ENCODE peak calls at places on chromosomes 2 and 18, in ten cellular contexts. One of them, this sample, is unnamed.

GRCh38 chr18:51164327-51165290 is 32.9 kb downstream of the MEX3C start:
- DNase-seq in activated CD4-positive, alpha-beta T cell treated with anti-CD3 and anti-CD28 coated beads, Interleukin-2, amount 10 ng/mL, durations not matched to agents 7 days and 5 days: no peak
- DNase-seq in ovary: no peak
- DNase-seq in stimulated activated CD4-positive, alpha-beta T cell treated with anti-CD3 and anti-CD28 coated beads, Interleukin-15, amount 100 ng/mL, for 24 hours: no peak
- DNase-seq in stimulated activated CD8-positive, alpha-beta memory T cell treated with anti-CD3 and anti-CD28 coated beads, Interleukin-7, amount 100 ng/mL, for 1 hour: no peak
- DNase-seq in sciatic nerve: no peak
- DNase-seq in NCI-H460: no peak
- DNase-seq in T-helper 1 cell: no peak
- DNase-seq in heart left ventricle: no peak
- DNase-seq in activated CD8-positive, alpha-beta memory T cell treated with anti-CD3 and anti-CD28 coated beads, Interleukin-2, amount 10 ng/mL, durations not matched to agents 7 days and 5 days: no peak
- DNase-seq in this sample: no peak

GRCh38 chr2:43186679-43187374 is 39.6 kb downstream of the ZFP36L2 start:
- DNase-seq in T-helper 1 cell: no peak
- DNase-seq in NCI-H460: no peak
- DNase-seq in stimulated activated CD4-positive, alpha-beta T cell treated with anti-CD3 and anti-CD28 coated beads, Interleukin-15, amount 100 ng/mL, for 24 hours: no peak
- DNase-seq in sciatic nerve: no peak
- DNase-seq in activated CD4-positive, alpha-beta T cell treated with anti-CD3 and anti-CD28 coated beads, Interleukin-2, amount 10 ng/mL, durations not matched to agents 7 days and 5 days: no peak
- DNase-seq in heart left ventricle: no peak
- DNase-seq in activated CD8-positive, alpha-beta memory T cell treated with anti-CD3 and anti-CD28 coated beads, Interleukin-2, amount 10 ng/mL, durations not matched to agents 7 days and 5 days: no peak
- DNase-seq in ovary: no peak
- DNase-seq in stimulated activated CD8-positive, alpha-beta memory T cell treated with anti-CD3 and anti-CD28 coated beads, Interleukin-7, amount 100 ng/mL, for 1 hour: no peak
- DNase-seq in this sample: no peak

GRCh38 chr18:48264508-48264907 is 144.7 kb downstream of the ZBTB7C start:
- DNase-seq in NCI-H460: no peak
- DNase-seq in ovary: no peak
- DNase-seq in activated CD8-positive, alpha-beta memory T cell treated with anti-CD3 and anti-CD28 coated beads, Interleukin-2, amount 10 ng/mL, durations not matched to agents 7 days and 5 days: no peak
- DNase-seq in activated CD4-positive, alpha-beta T cell treated with anti-CD3 and anti-CD28 coated beads, Interleukin-2, amount 10 ng/mL, durations not matched to agents 7 days and 5 days: no peak
- DNase-seq in stimulated activated CD4-positive, alpha-beta T cell treated with anti-CD3 and anti-CD28 coated beads, Interleukin-15, amount 100 ng/mL, for 24 hours: no peak
- DNase-seq in T-helper 1 cell: no peak
- DNase-seq in stimulated activated CD8-positive, alpha-beta memory T cell treated with anti-CD3 and anti-CD28 coated beads, Interleukin-7, amount 100 ng/mL, for 1 hour: no peak
- DNase-seq in sciatic nerve: no peak
- DNase-seq in heart left ventricle: no peak
- DNase-seq in this sample: no peak

GRCh38 chr18:6546229-6546628 is 131.5 kb upstream of the L3MBTL4 start:
- DNase-seq in sciatic nerve: no peak
- DNase-seq in activated CD4-positive, alpha-beta T cell treated with anti-CD3 and anti-CD28 coated beads, Interleukin-2, amount 10 ng/mL, durations not matched to agents 7 days and 5 days: no peak
- DNase-seq in ovary: no peak
- DNase-seq in heart left ventricle: no peak
- DNase-seq in activated CD8-positive, alpha-beta memory T cell treated with anti-CD3 and anti-CD28 coated beads, Interleukin-2, amount 10 ng/mL, durations not matched to agents 7 days and 5 days: no peak
- DNase-seq in NCI-H460: no peak
- DNase-seq in T-helper 1 cell: no peak
- DNase-seq in stimulated activated CD4-positive, alpha-beta T cell treated with anti-CD3 and anti-CD28 coated beads, Interleukin-15, amount 100 ng/mL, for 24 hours: no peak
- DNase-seq in stimulated activated CD8-positive, alpha-beta memory T cell treated with anti-CD3 and anti-CD28 coated beads, Interleukin-7, amount 100 ng/mL, for 1 hour: no peak
- DNase-seq in this sample: no peak

GRCh38 chr2:46393352-46393820 is 86.0 kb upstream of the TMEM247 start:
- DNase-seq in activated CD4-positive, alpha-beta T cell treated with anti-CD3 and anti-CD28 coated beads, Interleukin-2, amount 10 ng/mL, durations not matched to agents 7 days and 5 days: no peak
- DNase-seq in stimulated activated CD8-positive, alpha-beta memory T cell treated with anti-CD3 and anti-CD28 coated beads, Interleukin-7, amount 100 ng/mL, for 1 hour: no peak
- DNase-seq in sciatic nerve: no peak
- DNase-seq in heart left ventricle: no peak
- DNase-seq in NCI-H460: no peak
- DNase-seq in activated CD8-positive, alpha-beta memory T cell treated with anti-CD3 and anti-CD28 coated beads, Interleukin-2, amount 10 ng/mL, durations not matched to agents 7 days and 5 days: no peak
- DNase-seq in ovary: no peak
- DNase-seq in stimulated activated CD4-positive, alpha-beta T cell treated with anti-CD3 and anti-CD28 coated beads, Interleukin-15, amount 100 ng/mL, for 24 hours: no peak
- DNase-seq in T-helper 1 cell: no peak
- DNase-seq in this sample: no peak

GRCh38 chr2:239626971-239627598 is 226.3 kb upstream of the HDAC4 start:
- DNase-seq in stimulated activated CD8-positive, alpha-beta memory T cell treated with anti-CD3 and anti-CD28 coated beads, Interleukin-7, amount 100 ng/mL, for 1 hour: no peak
- DNase-seq in activated CD4-positive, alpha-beta T cell treated with anti-CD3 and anti-CD28 coated beads, Interleukin-2, amount 10 ng/mL, durations not matched to agents 7 days and 5 days: no peak
- DNase-seq in T-helper 1 cell: no peak
- DNase-seq in sciatic nerve: no peak
- DNase-seq in activated CD8-positive, alpha-beta memory T cell treated with anti-CD3 and anti-CD28 coated beads, Interleukin-2, amount 10 ng/mL, durations not matched to agents 7 days and 5 days: no peak
- DNase-seq in heart left ventricle: no peak
- DNase-seq in stimulated activated CD4-positive, alpha-beta T cell treated with anti-CD3 and anti-CD28 coated beads, Interleukin-15, amount 100 ng/mL, for 24 hours: no peak
- DNase-seq in ovary: no peak
- DNase-seq in NCI-H460: no peak
- DNase-seq in this sample: no peak

GRCh38 chr2:240567137-240567871 is 980 bp upstream of the RNPEPL1 start:
- DNase-seq in stimulated activated CD8-positive, alpha-beta memory T cell treated with anti-CD3 and anti-CD28 coated beads, Interleukin-7, amount 100 ng/mL, for 1 hour: no peak
- DNase-seq in T-helper 1 cell: peak
- DNase-seq in heart left ventricle: peak
- DNase-seq in NCI-H460: no peak
- DNase-seq in sciatic nerve: peak
- DNase-seq in activated CD8-positive, alpha-beta memory T cell treated with anti-CD3 and anti-CD28 coated beads, Interleukin-2, amount 10 ng/mL, durations not matched to agents 7 days and 5 days: peak
- DNase-seq in stimulated activated CD4-positive, alpha-beta T cell treated with anti-CD3 and anti-CD28 coated beads, Interleukin-15, amount 100 ng/mL, for 24 hours: peak
- DNase-seq in ovary: peak
- DNase-seq in activated CD4-positive, alpha-beta T cell treated with anti-CD3 and anti-CD28 coated beads, Interleukin-2, amount 10 ng/mL, durations not matched to agents 7 days and 5 days: peak
- DNase-seq in this sample: no peak

GRCh38 chr2:44632931-44633689 is 271.4 kb downstream of the CAMKMT start:
- DNase-seq in heart left ventricle: no peak
- DNase-seq in activated CD8-positive, alpha-beta memory T cell treated with anti-CD3 and anti-CD28 coated beads, Interleukin-2, amount 10 ng/mL, durations not matched to agents 7 days and 5 days: no peak
- DNase-seq in stimulated activated CD4-positive, alpha-beta T cell treated with anti-CD3 and anti-CD28 coated beads, Interleukin-15, amount 100 ng/mL, for 24 hours: no peak
- DNase-seq in sciatic nerve: no peak
- DNase-seq in activated CD4-positive, alpha-beta T cell treated with anti-CD3 and anti-CD28 coated beads, Interleukin-2, amount 10 ng/mL, durations not matched to agents 7 days and 5 days: no peak
- DNase-seq in NCI-H460: no peak
- DNase-seq in stimulated activated CD8-positive, alpha-beta memory T cell treated with anti-CD3 and anti-CD28 coated beads, Interleukin-7, amount 100 ng/mL, for 1 hour: no peak
- DNase-seq in ovary: no peak
- DNase-seq in T-helper 1 cell: no peak
- DNase-seq in this sample: no peak

GRCh38 chr2:239561448-239562001 is 160.7 kb upstream of the HDAC4 start:
- DNase-seq in stimulated activated CD4-positive, alpha-beta T cell treated with anti-CD3 and anti-CD28 coated beads, Interleukin-15, amount 100 ng/mL, for 24 hours: no peak
- DNase-seq in T-helper 1 cell: no peak
- DNase-seq in activated CD8-positive, alpha-beta memory T cell treated with anti-CD3 and anti-CD28 coated beads, Interleukin-2, amount 10 ng/mL, durations not matched to agents 7 days and 5 days: no peak
- DNase-seq in sciatic nerve: peak
- DNase-seq in NCI-H460: no peak
- DNase-seq in stimulated activated CD8-positive, alpha-beta memory T cell treated with anti-CD3 and anti-CD28 coated beads, Interleukin-7, amount 100 ng/mL, for 1 hour: no peak
- DNase-seq in ovary: peak
- DNase-seq in heart left ventricle: no peak
- DNase-seq in activated CD4-positive, alpha-beta T cell treated with anti-CD3 and anti-CD28 coated beads, Interleukin-2, amount 10 ng/mL, durations not matched to agents 7 days and 5 days: no peak
- DNase-seq in this sample: no peak

GRCh38 chr2:208334230-208334629 is 68.2 kb downstream of the PIKFYVE start:
- DNase-seq in activated CD8-positive, alpha-beta memory T cell treated with anti-CD3 and anti-CD28 coated beads, Interleukin-2, amount 10 ng/mL, durations not matched to agents 7 days and 5 days: no peak
- DNase-seq in T-helper 1 cell: no peak
- DNase-seq in heart left ventricle: no peak
- DNase-seq in ovary: no peak
- DNase-seq in stimulated activated CD4-positive, alpha-beta T cell treated with anti-CD3 and anti-CD28 coated beads, Interleukin-15, amount 100 ng/mL, for 24 hours: no peak
- DNase-seq in stimulated activated CD8-positive, alpha-beta memory T cell treated with anti-CD3 and anti-CD28 coated beads, Interleukin-7, amount 100 ng/mL, for 1 hour: no peak
- DNase-seq in NCI-H460: no peak
- DNase-seq in sciatic nerve: no peak
- DNase-seq in activated CD4-positive, alpha-beta T cell treated with anti-CD3 and anti-CD28 coated beads, Interleukin-2, amount 10 ng/mL, durations not matched to agents 7 days and 5 days: no peak
- DNase-seq in this sample: no peak

GRCh38 chr2:223969856-223970255 is 12.6 kb downstream of the MRPL44 start:
- DNase-seq in stimulated activated CD8-positive, alpha-beta memory T cell treated with anti-CD3 and anti-CD28 coated beads, Interleukin-7, amount 100 ng/mL, for 1 hour: no peak
- DNase-seq in heart left ventricle: no peak
- DNase-seq in stimulated activated CD4-positive, alpha-beta T cell treated with anti-CD3 and anti-CD28 coated beads, Interleukin-15, amount 100 ng/mL, for 24 hours: no peak
- DNase-seq in activated CD8-positive, alpha-beta memory T cell treated with anti-CD3 and anti-CD28 coated beads, Interleukin-2, amount 10 ng/mL, durations not matched to agents 7 days and 5 days: no peak
- DNase-seq in sciatic nerve: no peak
- DNase-seq in T-helper 1 cell: no peak
- DNase-seq in ovary: no peak
- DNase-seq in NCI-H460: no peak
- DNase-seq in activated CD4-positive, alpha-beta T cell treated with anti-CD3 and anti-CD28 coated beads, Interleukin-2, amount 10 ng/mL, durations not matched to agents 7 days and 5 days: no peak
- DNase-seq in this sample: no peak

GRCh38 chr2:234378440-234378839 is 118.4 kb downstream of the ARL4C start:
- DNase-seq in heart left ventricle: no peak
- DNase-seq in sciatic nerve: no peak
- DNase-seq in NCI-H460: no peak
- DNase-seq in activated CD8-positive, alpha-beta memory T cell treated with anti-CD3 and anti-CD28 coated beads, Interleukin-2, amount 10 ng/mL, durations not matched to agents 7 days and 5 days: no peak
- DNase-seq in stimulated activated CD4-positive, alpha-beta T cell treated with anti-CD3 and anti-CD28 coated beads, Interleukin-15, amount 100 ng/mL, for 24 hours: no peak
- DNase-seq in activated CD4-positive, alpha-beta T cell treated with anti-CD3 and anti-CD28 coated beads, Interleukin-2, amount 10 ng/mL, durations not matched to agents 7 days and 5 days: no peak
- DNase-seq in ovary: no peak
- DNase-seq in stimulated activated CD8-positive, alpha-beta memory T cell treated with anti-CD3 and anti-CD28 coated beads, Interleukin-7, amount 100 ng/mL, for 1 hour: no peak
- DNase-seq in T-helper 1 cell: no peak
- DNase-seq in this sample: no peak

GRCh38 chr2:25521665-25522387 is 151.6 kb downstream of the DTNB start:
- DNase-seq in ovary: no peak
- DNase-seq in T-helper 1 cell: no peak
- DNase-seq in NCI-H460: peak
- DNase-seq in stimulated activated CD8-positive, alpha-beta memory T cell treated with anti-CD3 and anti-CD28 coated beads, Interleukin-7, amount 100 ng/mL, for 1 hour: no peak
- DNase-seq in sciatic nerve: no peak
- DNase-seq in activated CD4-positive, alpha-beta T cell treated with anti-CD3 and anti-CD28 coated beads, Interleukin-2, amount 10 ng/mL, durations not matched to agents 7 days and 5 days: peak
- DNase-seq in activated CD8-positive, alpha-beta memory T cell treated with anti-CD3 and anti-CD28 coated beads, Interleukin-2, amount 10 ng/mL, durations not matched to agents 7 days and 5 days: peak
- DNase-seq in heart left ventricle: no peak
- DNase-seq in stimulated activated CD4-positive, alpha-beta T cell treated with anti-CD3 and anti-CD28 coated beads, Interleukin-15, amount 100 ng/mL, for 24 hours: peak
- DNase-seq in this sample: peak

GRCh38 chr2:85814802-85815550 is 61.2 kb downstream of the ATOH8 start:
- DNase-seq in NCI-H460: no peak
- DNase-seq in T-helper 1 cell: no peak
- DNase-seq in heart left ventricle: no peak
- DNase-seq in stimulated activated CD8-positive, alpha-beta memory T cell treated with anti-CD3 and anti-CD28 coated beads, Interleukin-7, amount 100 ng/mL, for 1 hour: no peak
- DNase-seq in stimulated activated CD4-positive, alpha-beta T cell treated with anti-CD3 and anti-CD28 coated beads, Interleukin-15, amount 100 ng/mL, for 24 hours: no peak
- DNase-seq in sciatic nerve: no peak
- DNase-seq in activated CD8-positive, alpha-beta memory T cell treated with anti-CD3 and anti-CD28 coated beads, Interleukin-2, amount 10 ng/mL, durations not matched to agents 7 days and 5 days: peak
- DNase-seq in ovary: no peak
- DNase-seq in activated CD4-positive, alpha-beta T cell treated with anti-CD3 and anti-CD28 coated beads, Interleukin-2, amount 10 ng/mL, durations not matched to agents 7 days and 5 days: no peak
- DNase-seq in this sample: no peak

GRCh38 chr2:6184532-6185302 is 492.5 kb downstream of the SOX11 start:
- DNase-seq in stimulated activated CD8-positive, alpha-beta memory T cell treated with anti-CD3 and anti-CD28 coated beads, Interleukin-7, amount 100 ng/mL, for 1 hour: no peak
- DNase-seq in activated CD4-positive, alpha-beta T cell treated with anti-CD3 and anti-CD28 coated beads, Interleukin-2, amount 10 ng/mL, durations not matched to agents 7 days and 5 days: no peak
- DNase-seq in T-helper 1 cell: no peak
- DNase-seq in ovary: no peak
- DNase-seq in activated CD8-positive, alpha-beta memory T cell treated with anti-CD3 and anti-CD28 coated beads, Interleukin-2, amount 10 ng/mL, durations not matched to agents 7 days and 5 days: no peak
- DNase-seq in stimulated activated CD4-positive, alpha-beta T cell treated with anti-CD3 and anti-CD28 coated beads, Interleukin-15, amount 100 ng/mL, for 24 hours: no peak
- DNase-seq in NCI-H460: no peak
- DNase-seq in heart left ventricle: no peak
- DNase-seq in sciatic nerve: no peak
- DNase-seq in this sample: no peak

GRCh38 chr2:89844221-89844943 is 1152.9 kb downstream of the RPIA start:
- DNase-seq in stimulated activated CD8-positive, alpha-beta memory T cell treated with anti-CD3 and anti-CD28 coated beads, Interleukin-7, amount 100 ng/mL, for 1 hour: no peak
- DNase-seq in activated CD8-positive, alpha-beta memory T cell treated with anti-CD3 and anti-CD28 coated beads, Interleukin-2, amount 10 ng/mL, durations not matched to agents 7 days and 5 days: no peak
- DNase-seq in ovary: no peak
- DNase-seq in stimulated activated CD4-positive, alpha-beta T cell treated with anti-CD3 and anti-CD28 coated beads, Interleukin-15, amount 100 ng/mL, for 24 hours: no peak
- DNase-seq in NCI-H460: no peak
- DNase-seq in heart left ventricle: no peak
- DNase-seq in sciatic nerve: no peak
- DNase-seq in activated CD4-positive, alpha-beta T cell treated with anti-CD3 and anti-CD28 coated beads, Interleukin-2, amount 10 ng/mL, durations not matched to agents 7 days and 5 days: no peak
- DNase-seq in T-helper 1 cell: no peak
- DNase-seq in this sample: no peak

GRCh38 chr2:181760521-181760920 is 80.2 kb upstream of the NEUROD1 start:
- DNase-seq in NCI-H460: no peak
- DNase-seq in activated CD4-positive, alpha-beta T cell treated with anti-CD3 and anti-CD28 coated beads, Interleukin-2, amount 10 ng/mL, durations not matched to agents 7 days and 5 days: no peak
- DNase-seq in stimulated activated CD8-positive, alpha-beta memory T cell treated with anti-CD3 and anti-CD28 coated beads, Interleukin-7, amount 100 ng/mL, for 1 hour: no peak
- DNase-seq in sciatic nerve: no peak
- DNase-seq in heart left ventricle: no peak
- DNase-seq in T-helper 1 cell: no peak
- DNase-seq in activated CD8-positive, alpha-beta memory T cell treated with anti-CD3 and anti-CD28 coated beads, Interleukin-2, amount 10 ng/mL, durations not matched to agents 7 days and 5 days: no peak
- DNase-seq in stimulated activated CD4-positive, alpha-beta T cell treated with anti-CD3 and anti-CD28 coated beads, Interleukin-15, amount 100 ng/mL, for 24 hours: no peak
- DNase-seq in ovary: no peak
- DNase-seq in this sample: no peak

GRCh38 chr2:9673914-9674481 is 43.2 kb upstream of the YWHAQ start:
- DNase-seq in T-helper 1 cell: no peak
- DNase-seq in NCI-H460: no peak
- DNase-seq in activated CD8-positive, alpha-beta memory T cell treated with anti-CD3 and anti-CD28 coated beads, Interleukin-2, amount 10 ng/mL, durations not matched to agents 7 days and 5 days: no peak
- DNase-seq in ovary: no peak
- DNase-seq in stimulated activated CD4-positive, alpha-beta T cell treated with anti-CD3 and anti-CD28 coated beads, Interleukin-15, amount 100 ng/mL, for 24 hours: no peak
- DNase-seq in sciatic nerve: no peak
- DNase-seq in stimulated activated CD8-positive, alpha-beta memory T cell treated with anti-CD3 and anti-CD28 coated beads, Interleukin-7, amount 100 ng/mL, for 1 hour: no peak
- DNase-seq in heart left ventricle: no peak
- DNase-seq in activated CD4-positive, alpha-beta T cell treated with anti-CD3 and anti-CD28 coated beads, Interleukin-2, amount 10 ng/mL, durations not matched to agents 7 days and 5 days: no peak
- DNase-seq in this sample: no peak

GRCh38 chr2:101999122-101999789 is 7.5 kb downstream of the IL1R2 start:
- DNase-seq in T-helper 1 cell: no peak
- DNase-seq in sciatic nerve: no peak
- DNase-seq in stimulated activated CD8-positive, alpha-beta memory T cell treated with anti-CD3 and anti-CD28 coated beads, Interleukin-7, amount 100 ng/mL, for 1 hour: no peak
- DNase-seq in heart left ventricle: no peak
- DNase-seq in ovary: no peak
- DNase-seq in activated CD8-positive, alpha-beta memory T cell treated with anti-CD3 and anti-CD28 coated beads, Interleukin-2, amount 10 ng/mL, durations not matched to agents 7 days and 5 days: no peak
- DNase-seq in activated CD4-positive, alpha-beta T cell treated with anti-CD3 and anti-CD28 coated beads, Interleukin-2, amount 10 ng/mL, durations not matched to agents 7 days and 5 days: no peak
- DNase-seq in stimulated activated CD4-positive, alpha-beta T cell treated with anti-CD3 and anti-CD28 coated beads, Interleukin-15, amount 100 ng/mL, for 24 hours: peak
- DNase-seq in NCI-H460: no peak
- DNase-seq in this sample: no peak

GRCh38 chr18:27361477-27361876 is 176.4 kb upstream of the CHST9 start:
- DNase-seq in T-helper 1 cell: no peak
- DNase-seq in stimulated activated CD8-positive, alpha-beta memory T cell treated with anti-CD3 and anti-CD28 coated beads, Interleukin-7, amount 100 ng/mL, for 1 hour: no peak
- DNase-seq in activated CD8-positive, alpha-beta memory T cell treated with anti-CD3 and anti-CD28 coated beads, Interleukin-2, amount 10 ng/mL, durations not matched to agents 7 days and 5 days: no peak
- DNase-seq in NCI-H460: no peak
- DNase-seq in stimulated activated CD4-positive, alpha-beta T cell treated with anti-CD3 and anti-CD28 coated beads, Interleukin-15, amount 100 ng/mL, for 24 hours: no peak
- DNase-seq in ovary: no peak
- DNase-seq in sciatic nerve: no peak
- DNase-seq in activated CD4-positive, alpha-beta T cell treated with anti-CD3 and anti-CD28 coated beads, Interleukin-2, amount 10 ng/mL, durations not matched to agents 7 days and 5 days: no peak
- DNase-seq in heart left ventricle: no peak
- DNase-seq in this sample: no peak

GRCh38 chr18:5992381-5992780 is 97.1 kb upstream of the TMEM200C start:
- DNase-seq in stimulated activated CD8-positive, alpha-beta memory T cell treated with anti-CD3 and anti-CD28 coated beads, Interleukin-7, amount 100 ng/mL, for 1 hour: no peak
- DNase-seq in stimulated activated CD4-positive, alpha-beta T cell treated with anti-CD3 and anti-CD28 coated beads, Interleukin-15, amount 100 ng/mL, for 24 hours: no peak
- DNase-seq in ovary: no peak
- DNase-seq in NCI-H460: no peak
- DNase-seq in activated CD4-positive, alpha-beta T cell treated with anti-CD3 and anti-CD28 coated beads, Interleukin-2, amount 10 ng/mL, durations not matched to agents 7 days and 5 days: no peak
- DNase-seq in sciatic nerve: no peak
- DNase-seq in activated CD8-positive, alpha-beta memory T cell treated with anti-CD3 and anti-CD28 coated beads, Interleukin-2, amount 10 ng/mL, durations not matched to agents 7 days and 5 days: no peak
- DNase-seq in T-helper 1 cell: no peak
- DNase-seq in heart left ventricle: no peak
- DNase-seq in this sample: no peak

GRCh38 chr2:221451836-221452774 is 120.0 kb downstream of the EPHA4 start:
- DNase-seq in heart left ventricle: no peak
- DNase-seq in T-helper 1 cell: no peak
- DNase-seq in NCI-H460: no peak
- DNase-seq in stimulated activated CD8-positive, alpha-beta memory T cell treated with anti-CD3 and anti-CD28 coated beads, Interleukin-7, amount 100 ng/mL, for 1 hour: no peak
- DNase-seq in activated CD8-positive, alpha-beta memory T cell treated with anti-CD3 and anti-CD28 coated beads, Interleukin-2, amount 10 ng/mL, durations not matched to agents 7 days and 5 days: no peak
- DNase-seq in sciatic nerve: no peak
- DNase-seq in ovary: no peak
- DNase-seq in stimulated activated CD4-positive, alpha-beta T cell treated with anti-CD3 and anti-CD28 coated beads, Interleukin-15, amount 100 ng/mL, for 24 hours: no peak
- DNase-seq in activated CD4-positive, alpha-beta T cell treated with anti-CD3 and anti-CD28 coated beads, Interleukin-2, amount 10 ng/mL, durations not matched to agents 7 days and 5 days: no peak
- DNase-seq in this sample: no peak

GRCh38 chr2:63053235-63053888 is 2.7 kb downstream of the OTX1 start:
- DNase-seq in activated CD8-positive, alpha-beta memory T cell treated with anti-CD3 and anti-CD28 coated beads, Interleukin-2, amount 10 ng/mL, durations not matched to agents 7 days and 5 days: no peak
- DNase-seq in activated CD4-positive, alpha-beta T cell treated with anti-CD3 and anti-CD28 coated beads, Interleukin-2, amount 10 ng/mL, durations not matched to agents 7 days and 5 days: no peak
- DNase-seq in stimulated activated CD4-positive, alpha-beta T cell treated with anti-CD3 and anti-CD28 coated beads, Interleukin-15, amount 100 ng/mL, for 24 hours: peak
- DNase-seq in ovary: no peak
- DNase-seq in heart left ventricle: no peak
- DNase-seq in stimulated activated CD8-positive, alpha-beta memory T cell treated with anti-CD3 and anti-CD28 coated beads, Interleukin-7, amount 100 ng/mL, for 1 hour: no peak
- DNase-seq in T-helper 1 cell: no peak
- DNase-seq in sciatic nerve: no peak
- DNase-seq in NCI-H460: no peak
- DNase-seq in this sample: no peak

GRCh38 chr2:45731146-45731545 is 79.7 kb downstream of the PRKCE start:
- DNase-seq in T-helper 1 cell: no peak
- DNase-seq in stimulated activated CD8-positive, alpha-beta memory T cell treated with anti-CD3 and anti-CD28 coated beads, Interleukin-7, amount 100 ng/mL, for 1 hour: no peak
- DNase-seq in stimulated activated CD4-positive, alpha-beta T cell treated with anti-CD3 and anti-CD28 coated beads, Interleukin-15, amount 100 ng/mL, for 24 hours: no peak
- DNase-seq in NCI-H460: no peak
- DNase-seq in ovary: no peak
- DNase-seq in heart left ventricle: no peak
- DNase-seq in activated CD8-positive, alpha-beta memory T cell treated with anti-CD3 and anti-CD28 coated beads, Interleukin-2, amount 10 ng/mL, durations not matched to agents 7 days and 5 days: no peak
- DNase-seq in activated CD4-positive, alpha-beta T cell treated with anti-CD3 and anti-CD28 coated beads, Interleukin-2, amount 10 ng/mL, durations not matched to agents 7 days and 5 days: no peak
- DNase-seq in sciatic nerve: no peak
- DNase-seq in this sample: no peak

GRCh38 chr2:23375448-23375847 is 9.5 kb upstream of the KLHL29 start:
- DNase-seq in activated CD8-positive, alpha-beta memory T cell treated with anti-CD3 and anti-CD28 coated beads, Interleukin-2, amount 10 ng/mL, durations not matched to agents 7 days and 5 days: no peak
- DNase-seq in ovary: no peak
- DNase-seq in heart left ventricle: no peak
- DNase-seq in T-helper 1 cell: no peak
- DNase-seq in stimulated activated CD4-positive, alpha-beta T cell treated with anti-CD3 and anti-CD28 coated beads, Interleukin-15, amount 100 ng/mL, for 24 hours: no peak
- DNase-seq in activated CD4-positive, alpha-beta T cell treated with anti-CD3 and anti-CD28 coated beads, Interleukin-2, amount 10 ng/mL, durations not matched to agents 7 days and 5 days: peak
- DNase-seq in sciatic nerve: no peak
- DNase-seq in stimulated activated CD8-positive, alpha-beta memory T cell treated with anti-CD3 and anti-CD28 coated beads, Interleukin-7, amount 100 ng/mL, for 1 hour: no peak
- DNase-seq in NCI-H460: no peak
- DNase-seq in this sample: peak

GRCh38 chr2:210537021-210537650 is 19.3 kb upstream of the CPS1 start:
- DNase-seq in activated CD8-positive, alpha-beta memory T cell treated with anti-CD3 and anti-CD28 coated beads, Interleukin-2, amount 10 ng/mL, durations not matched to agents 7 days and 5 days: no peak
- DNase-seq in T-helper 1 cell: no peak
- DNase-seq in sciatic nerve: no peak
- DNase-seq in stimulated activated CD4-positive, alpha-beta T cell treated with anti-CD3 and anti-CD28 coated beads, Interleukin-15, amount 100 ng/mL, for 24 hours: no peak
- DNase-seq in ovary: no peak
- DNase-seq in heart left ventricle: no peak
- DNase-seq in NCI-H460: no peak
- DNase-seq in stimulated activated CD8-positive, alpha-beta memory T cell treated with anti-CD3 and anti-CD28 coated beads, Interleukin-7, amount 100 ng/mL, for 1 hour: no peak
- DNase-seq in activated CD4-positive, alpha-beta T cell treated with anti-CD3 and anti-CD28 coated beads, Interleukin-2, amount 10 ng/mL, durations not matched to agents 7 days and 5 days: no peak
- DNase-seq in this sample: no peak

GRCh38 chr18:41618135-41618534 is 336.9 kb upstream of the PIK3C3 start:
- DNase-seq in T-helper 1 cell: no peak
- DNase-seq in activated CD4-positive, alpha-beta T cell treated with anti-CD3 and anti-CD28 coated beads, Interleukin-2, amount 10 ng/mL, durations not matched to agents 7 days and 5 days: no peak
- DNase-seq in ovary: no peak
- DNase-seq in activated CD8-positive, alpha-beta memory T cell treated with anti-CD3 and anti-CD28 coated beads, Interleukin-2, amount 10 ng/mL, durations not matched to agents 7 days and 5 days: no peak
- DNase-seq in stimulated activated CD4-positive, alpha-beta T cell treated with anti-CD3 and anti-CD28 coated beads, Interleukin-15, amount 100 ng/mL, for 24 hours: no peak
- DNase-seq in heart left ventricle: no peak
- DNase-seq in sciatic nerve: no peak
- DNase-seq in stimulated activated CD8-positive, alpha-beta memory T cell treated with anti-CD3 and anti-CD28 coated beads, Interleukin-7, amount 100 ng/mL, for 1 hour: no peak
- DNase-seq in NCI-H460: no peak
- DNase-seq in this sample: no peak

GRCh38 chr18:13280066-13280795 is 61.7 kb downstream of the LDLRAD4 start:
- DNase-seq in sciatic nerve: peak
- DNase-seq in activated CD4-positive, alpha-beta T cell treated with anti-CD3 and anti-CD28 coated beads, Interleukin-2, amount 10 ng/mL, durations not matched to agents 7 days and 5 days: no peak
- DNase-seq in NCI-H460: no peak
- DNase-seq in activated CD8-positive, alpha-beta memory T cell treated with anti-CD3 and anti-CD28 coated beads, Interleukin-2, amount 10 ng/mL, durations not matched to agents 7 days and 5 days: no peak
- DNase-seq in heart left ventricle: peak
- DNase-seq in T-helper 1 cell: no peak
- DNase-seq in stimulated activated CD4-positive, alpha-beta T cell treated with anti-CD3 and anti-CD28 coated beads, Interleukin-15, amount 100 ng/mL, for 24 hours: no peak
- DNase-seq in stimulated activated CD8-positive, alpha-beta memory T cell treated with anti-CD3 and anti-CD28 coated beads, Interleukin-7, amount 100 ng/mL, for 1 hour: no peak
- DNase-seq in ovary: no peak
- DNase-seq in this sample: peak